ENCODE peak calls at places on chromosomes 2 and 18, in nine cellular contexts. I, U, W, M, C, E, L, G and B are unnamed samples. For H3K4me1 and H3K36me3, the result is how much of the 10 kb centered on the place peaks cover.

GRCh38 chr2:194602750-194603149 is 1054.3 kb upstream of the SLC39A10 start:
- DNase-seq in I (no peak), U (no peak), W (no peak), M (no peak), C (no peak), E (no peak), L (no peak), G (no peak), B (peak)

GRCh38 chr2:115549731-115550130 is 1107.3 kb downstream of the DPP10 start:
- DNase-seq in I (no peak), U (no peak), W (no peak), M (no peak), C (no peak), E (no peak), L (no peak), G (no peak), B (no peak)

GRCh38 chr18:23784811-23785245 is 95.6 kb downstream of the LAMA3 start:
- DNase-seq in I (peak), U (no peak), W (no peak), M (no peak), C (no peak), E (peak), L (no peak), G (peak), B (peak)

GRCh38 chr2:149456285-149456684 is 125.9 kb downstream of the LYPD6 start:
- DNase-seq in I (no peak), U (no peak), W (no peak), M (no peak), C (no peak), E (no peak), L (no peak), G (peak), B (no peak)

GRCh38 chr18:23155537-23155936 is 20.3 kb downstream of the CABLES1 start:
- DNase-seq in I (no peak), U (no peak), W (no peak), M (no peak), C (no peak), E (peak), L (no peak), G (no peak), B (no peak)

GRCh38 chr2:5696351-5696740 is 4.2 kb downstream of the SOX11 start:
- DNase-seq in I (peak), U (no peak), W (peak), M (no peak), C (no peak), E (peak), L (no peak), G (no peak), B (peak)

GRCh38 chr18:49628993-49629795 is 67.3 kb downstream of the LIPG start:
- DNase-seq in I (no peak), U (peak), W (peak), M (no peak), C (no peak), E (no peak), L (no peak), G (no peak), B (no peak)

GRCh38 chr18:8798996-8799395 is 93.6 kb downstream of the MTCL1 start:
- DNase-seq in I (no peak), U (peak), W (no peak), M (no peak), C (peak), E (peak), L (peak), G (no peak), B (peak)

GRCh38 chr2:69131983-69132675 is 119.2 kb downstream of the ANTXR1 start:
- DNase-seq in I (no peak), U (no peak), W (no peak), M (no peak), C (no peak), E (no peak), L (no peak), G (no peak), B (no peak)

GRCh38 chr18:63301458-63301857 is 18.1 kb downstream of the BCL2 start:
- DNase-seq in I (no peak), U (no peak), W (no peak), M (no peak), C (no peak), E (no peak), L (no peak), G (no peak), B (no peak)

GRCh38 chr18:58269931-58270330 is 225.9 kb downstream of the NEDD4L start:
- DNase-seq in I (peak), U (no peak), W (no peak), M (no peak), C (peak), E (no peak), L (no peak), G (no peak), B (no peak)

GRCh38 chr2:236785611-236786057 is 216.0 kb downstream of the ACKR3 start:
- DNase-seq in I (peak), U (no peak), W (no peak), M (no peak), C (no peak), E (peak), L (no peak), G (no peak), B (no peak)

GRCh38 chr2:197453914-197454398 is 604 bp downstream of the COQ10B start:
- DNase-seq in I (peak), U (peak), W (no peak), M (no peak), C (no peak), E (no peak), L (peak), G (peak), B (no peak)

GRCh38 chr2:36708119-36708741 is 11.7 kb downstream of the VIT start:
- DNase-seq in I (peak), U (peak), W (no peak), M (no peak), C (peak), E (peak), L (no peak), G (no peak), B (peak)

GRCh38 chr2:145760781-145761649 is 1241.1 kb upstream of the ZEB2 start:
- DNase-seq in I (peak), U (no peak), W (no peak), M (no peak), C (peak), E (peak), L (no peak), G (no peak), B (no peak)

GRCh38 chr18:60675801-60676200 is 303.2 kb upstream of the MC4R start:
- DNase-seq in I (no peak), U (no peak), W (no peak), M (no peak), C (no peak), E (no peak), L (no peak), G (no peak), B (no peak)

GRCh38 chr18:29874519-29875098 is 1167.9 kb downstream of the DSC3 start:
- DNase-seq in I (peak), U (no peak), W (no peak), M (no peak), C (peak), E (peak), L (no peak), G (no peak), B (peak)

GRCh38 chr2:101440127-101440738 is 34.7 kb downstream of the RFX8 start:
- DNase-seq in I (peak), U (no peak), W (no peak), M (no peak), C (no peak), E (no peak), L (peak), G (no peak), B (peak)

GRCh38 chr18:13136056-13136688 is 82.4 kb upstream of the LDLRAD4 start:
- DNase-seq in I (peak), U (no peak), W (no peak), M (peak), C (peak), E (no peak), L (no peak), G (no peak), B (no peak)

GRCh38 chr2:134739879-134740301 is 21.1 kb upstream of the TMEM163 start:
- DNase-seq in I (peak), U (peak), W (peak), M (no peak), C (peak), E (peak), L (no peak), G (no peak), B (no peak)

GRCh38 chr18:46950064-46950656 is 32.8 kb downstream of the KATNAL2 start:
- DNase-seq in I (no peak), U (no peak), W (no peak), M (peak), C (no peak), E (peak), L (no peak), G (no peak), B (no peak)

GRCh38 chr2:183416741-183417140 is 292.5 kb downstream of the NUP35 start:
- DNase-seq in I (no peak), U (no peak), W (no peak), M (no peak), C (no peak), E (no peak), L (no peak), G (no peak), B (no peak)

GRCh38 chr2:127015106-127015910 is 91.6 kb downstream of the BIN1 start:
- DNase-seq in I (peak), U (no peak), W (no peak), M (no peak), C (no peak), E (peak), L (no peak), G (no peak), B (no peak)

GRCh38 chr18:49285627-49286026 is 174.8 kb downstream of the DYM start:
- DNase-seq in I (no peak), U (no peak), W (no peak), M (no peak), C (no peak), E (no peak), L (no peak), G (no peak), B (no peak)

GRCh38 chr18:61589724-61590065 is 256.5 kb downstream of the CDH20 start:
- DNase-seq in I (peak), U (no peak), W (no peak), M (no peak), C (no peak), E (peak), L (no peak), G (no peak), B (peak)

GRCh38 chr2:239559417-239560261 is 158.8 kb upstream of the HDAC4 start:
- DNase-seq in I (no peak), U (no peak), W (no peak), M (no peak), C (no peak), E (no peak), L (no peak), G (no peak), B (no peak)

GRCh38 chr2:177164584-177165052 is 48.0 kb upstream of the HNRNPA3 start:
- DNase-seq in I (peak), U (peak), W (peak), M (peak), C (peak), E (peak), L (peak), G (peak), B (peak)

GRCh38 chr2:74850816-74851566 is 17.1 kb downstream of the HK2 start:
- DNase-seq in I (peak), U (no peak), W (no peak), M (no peak), C (peak), E (peak), L (no peak), G (no peak), B (no peak)

GRCh38 chr2:108625828-108626195 is 91.5 kb downstream of the LIMS1 start:
- DNase-seq in I (no peak), U (no peak), W (no peak), M (no peak), C (no peak), E (no peak), L (no peak), G (no peak), B (no peak)

GRCh38 chr2:113768770-113769169 is 12.3 kb upstream of the SLC35F5 start:
- DNase-seq in I (peak), U (no peak), W (no peak), M (no peak), C (no peak), E (peak), L (no peak), G (no peak), B (no peak)

GRCh38 chr18:33804258-33804657 is 226.2 kb downstream of the ASXL3 start:
- DNase-seq in I (peak), U (no peak), W (no peak), M (no peak), C (no peak), E (peak), L (no peak), G (no peak), B (peak)

GRCh38 chr2:130393318-130393910 is 37.6 kb downstream of the PTPN18 start:
- DNase-seq in I (peak), U (no peak), W (no peak), M (no peak), C (peak), E (no peak), L (no peak), G (no peak), B (no peak)

GRCh38 chr18:59022167-59022945 is 117.3 kb upstream of the SEC11C start:
- DNase-seq in I (peak), U (no peak), W (peak), M (no peak), C (no peak), E (peak), L (peak), G (no peak), B (no peak)

GRCh38 chr2:67668538-67668937 is 271.4 kb downstream of the ETAA1 start:
- DNase-seq in I (no peak), U (no peak), W (no peak), M (no peak), C (no peak), E (no peak), L (no peak), G (no peak), B (no peak)

GRCh38 chr18:74936343-74936742 is 272.6 kb downstream of the PTGR3 start:
- DNase-seq in I (no peak), U (no peak), W (no peak), M (no peak), C (no peak), E (no peak), L (no peak), G (no peak), B (no peak)

GRCh38 chr2:145750074-145750473 is 1230.2 kb upstream of the ZEB2 start:
- DNase-seq in I (no peak), U (no peak), W (no peak), M (no peak), C (no peak), E (no peak), L (no peak), G (no peak), B (no peak)

GRCh38 chr2:152134488-152135280 is 35.8 kb upstream of the CACNB4 start:
- DNase-seq in I (peak), U (no peak), W (no peak), M (no peak), C (no peak), E (peak), L (no peak), G (no peak), B (no peak)

DNA sequence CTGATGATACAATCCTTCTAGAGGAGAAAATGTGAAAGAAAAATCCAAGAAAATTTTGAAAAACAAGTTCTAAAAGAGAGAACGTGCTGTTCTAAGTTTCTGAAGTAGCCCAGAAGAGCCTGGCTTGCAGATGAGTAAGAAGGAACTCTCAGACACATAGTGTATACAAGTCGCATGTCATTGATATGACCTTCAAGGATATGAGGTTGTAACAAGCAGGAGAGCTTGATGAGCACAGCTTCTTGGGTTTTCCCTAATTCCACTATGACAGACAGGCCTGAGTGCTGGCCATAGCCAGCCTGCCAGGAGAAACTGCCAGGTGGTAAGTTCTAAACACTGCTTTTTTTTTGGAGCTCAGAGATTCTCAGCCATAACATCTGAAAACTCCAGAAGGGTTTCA is 235.7 kb upstream of the SIX2 start:
- DNase-seq in I (no peak), U (no peak), W (no peak), M (no peak), C (no peak), E (peak), L (no peak), G (no peak), B (no peak)
- H3K4me1 ChIP-seq in I (under half), U (under half), W (under half), M (under half), C (under half), E (under half), L (under half), G (under half), B (under half)

DNA sequence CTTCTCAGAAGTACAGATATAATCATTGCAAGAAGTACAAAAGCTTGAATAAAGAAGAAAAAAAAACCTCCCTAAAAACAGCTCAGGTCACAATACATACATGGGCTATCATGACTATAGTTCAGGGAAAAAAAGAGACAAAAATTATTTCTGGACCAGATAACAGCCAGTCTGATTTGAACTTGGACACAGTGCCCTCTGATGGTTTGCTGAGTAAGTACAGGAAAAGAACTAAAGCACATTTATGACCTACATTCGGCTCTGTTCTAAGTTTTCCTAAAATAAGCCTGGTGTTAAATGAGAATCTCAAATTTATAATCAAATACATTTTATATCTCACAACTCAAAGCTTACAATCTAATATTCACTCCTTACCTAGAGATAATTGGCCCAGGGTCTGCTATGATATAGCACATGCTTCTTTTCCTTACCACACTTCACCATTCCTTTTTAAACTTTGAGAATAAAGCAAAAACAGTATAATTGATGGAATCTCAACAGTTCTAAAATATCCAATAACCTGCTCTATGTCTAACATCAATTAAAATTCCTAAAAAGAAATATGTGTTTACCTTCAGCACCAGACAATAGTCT is 81.1 kb downstream of the RAPH1 start:
- DNase-seq in I (peak), U (no peak), W (no peak), M (peak), C (no peak), E (peak), L (peak), G (no peak), B (peak)
- H3K36me3 ChIP-seq in I (under half), U (under half), W (under half), M (under half), C (under half), E (half or more), L (under half), G (under half), B (half or more)

DNA sequence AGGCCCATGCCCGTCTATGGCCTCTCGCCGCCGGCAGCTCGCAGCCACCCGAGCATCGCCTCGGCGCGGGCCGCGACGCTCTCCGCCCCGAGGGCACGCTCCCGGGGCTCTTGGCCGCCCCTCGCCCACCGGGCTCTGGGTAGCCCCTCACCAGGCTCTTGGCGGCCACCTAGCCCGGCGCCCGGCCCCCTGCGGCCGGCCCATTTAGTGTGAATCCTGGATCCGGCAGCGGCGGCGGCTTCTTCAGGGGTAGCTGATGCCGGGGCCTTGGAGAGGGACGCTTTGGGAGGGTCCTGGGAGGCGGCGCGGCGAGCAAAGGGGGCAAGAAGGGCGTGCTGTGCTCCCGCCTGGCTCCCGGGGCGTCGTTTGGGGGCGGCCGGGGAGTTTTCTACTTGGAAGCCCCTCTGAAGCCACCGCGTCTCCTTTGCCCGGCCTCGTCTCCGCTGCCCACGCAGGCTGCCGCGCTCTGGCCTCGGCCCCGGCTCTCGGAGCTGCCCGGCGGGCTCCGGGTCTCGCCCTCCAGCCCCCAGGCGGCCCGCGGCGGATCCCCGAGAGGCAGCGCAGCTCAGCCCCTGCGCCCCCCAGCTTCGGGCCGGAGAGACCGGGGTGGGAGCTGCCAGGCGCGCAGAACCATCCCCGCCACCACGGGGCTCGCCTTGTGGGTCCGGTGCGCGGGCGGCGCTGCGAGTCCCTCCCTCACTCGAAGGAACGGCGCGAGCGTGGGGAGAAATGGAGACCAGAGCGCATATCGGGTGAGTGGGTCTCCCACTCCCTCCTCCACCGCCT is 521 bp downstream of the PIEZO2 start:
- DNase-seq in I (no peak), U (no peak), W (peak), M (no peak), C (no peak), E (peak), L (no peak), G (no peak), B (no peak)
- H3K4me3 ChIP-seq in I (peak), U (peak), W (peak), M (no peak), C (no peak), E (peak), L (no peak), G (peak), B (no peak)

DNA sequence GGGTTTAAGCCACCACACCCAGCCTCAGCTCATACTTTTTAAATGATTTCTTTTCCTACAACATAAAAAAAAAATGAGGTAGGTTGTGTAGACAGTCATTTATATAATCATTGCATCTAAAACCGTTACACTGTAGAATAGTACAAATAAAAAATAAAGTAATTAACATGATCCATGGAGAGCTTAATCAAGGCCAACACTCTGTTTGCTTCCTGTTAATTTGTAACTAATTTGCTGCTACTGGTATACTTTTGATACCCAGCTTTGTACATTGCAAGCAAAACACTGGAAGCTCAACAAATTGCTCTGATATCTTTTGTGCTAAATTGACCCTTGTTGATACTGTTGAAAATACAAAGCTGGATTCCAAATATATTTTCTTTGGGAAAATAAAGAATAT is 20.2 kb upstream of the KCTD1 start:
- DNase-seq in I (no peak), U (no peak), W (no peak), M (no peak), C (no peak), E (no peak), L (no peak), G (no peak), B (no peak)
- H3K4me1 ChIP-seq in I (under half), U (under half), W (under half), M (under half), C (under half), E (under half), L (under half), G (under half), B (under half)

GRCh38 chr2:121505005-121505404 is 25.7 kb upstream of the RNU4ATAC start:
- DNase-seq in I (peak), U (peak), W (no peak), M (no peak), C (peak), E (peak), L (no peak), G (no peak), B (no peak)
- H3K36me3 ChIP-seq in I (under half), U (under half), W (under half), M (under half), C (under half), E (under half), L (under half), G (under half), B (under half)

DNA sequence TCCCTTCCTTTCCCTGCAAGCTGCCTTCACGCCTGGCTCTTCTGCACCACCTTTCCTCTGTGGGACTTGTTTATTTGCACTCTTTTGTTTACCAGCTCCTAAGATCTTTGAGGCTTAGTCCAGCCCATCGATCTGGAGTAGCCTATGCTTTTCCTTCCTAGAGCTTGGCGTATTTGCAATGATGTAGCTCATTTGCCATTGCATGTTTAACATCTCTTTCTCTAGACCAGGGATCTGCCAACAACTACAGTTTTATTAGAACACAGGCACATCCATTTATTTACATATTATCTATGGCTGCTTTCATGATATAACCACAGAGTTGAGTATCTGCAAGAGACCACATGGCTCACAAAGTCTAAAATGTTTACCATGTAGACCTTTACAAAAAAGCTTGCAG is 150.4 kb downstream of the RAPGEF4 start:
- DNase-seq in I (no peak), U (no peak), W (no peak), M (no peak), C (no peak), E (no peak), L (no peak), G (no peak), B (no peak)
- H3K4me3 ChIP-seq in I (no peak), U (no peak), W (no peak), M (no peak), C (no peak), E (no peak), L (no peak), G (no peak), B (no peak)

GRCh38 chr2:159153063-159153462 is 133.4 kb downstream of the WDSUB1 start:
- DNase-seq in I (no peak), U (no peak), W (no peak), M (no peak), C (no peak), E (no peak), L (no peak), G (no peak), B (no peak)
- H3K4me1 ChIP-seq in I (under half), U (under half), W (under half), M (under half), C (half or more), E (under half), L (under half), G (under half), B (under half)